ENCODE peak calls at places on chromosome 1, in eight cellular contexts. K is Panc1, U is ascending aorta, M is choroid plexus epithelial cell, X is astrocyte of the cerebellum, C is heart left ventricle, W is foreskin fibroblast, T is H1. F is an unnamed sample.

GRCh38 chr1:68321084-68321685 is 88.9 kb upstream of the WLS start:
- DNase-seq in K (no peak), U (peak), C (peak), M (peak), X (peak), W (peak), T (peak), F (peak)

GRCh38 chr1:246811985-246812384 is 87.8 kb downstream of the SCCPDH start:
- DNase-seq in K (no peak), M (no peak), C (no peak), T (no peak), X (no peak), W (no peak), U (no peak), F (no peak)

GRCh38 chr1:21344750-21345443 is 54.6 kb upstream of the ECE1 start:
- DNase-seq in W (peak), C (peak), U (no peak), X (no peak), K (no peak), T (peak), M (no peak), F (no peak)

GRCh38 chr1:59072017-59072947 is 224.6 kb upstream of the FGGY start:
- DNase-seq in X (no peak), C (no peak), W (no peak), U (no peak), K (no peak), T (no peak), M (peak), F (no peak)

GRCh38 chr1:163822933-163823511 is 501.3 kb downstream of the NUF2 start:
- DNase-seq in C (peak), T (no peak), X (no peak), M (no peak), U (no peak), K (no peak), W (peak), F (peak)

GRCh38 chr1:197304626-197305200 is 36.7 kb downstream of the CRB1 start:
- DNase-seq in T (no peak), X (no peak), M (no peak), W (no peak), K (no peak), C (no peak), U (no peak), F (no peak)

GRCh38 chr1:151542710-151543129 is 2.6 kb downstream of the TUFT1 start:
- DNase-seq in M (no peak), T (no peak), C (no peak), W (peak), K (no peak), X (no peak), U (peak), F (no peak)

GRCh38 chr1:10514490-10515235 is 39.9 kb downstream of the PEX14 start:
- DNase-seq in W (peak), M (peak), C (no peak), K (peak), U (no peak), X (no peak), T (no peak), F (no peak)

GRCh38 chr1:37354876-37355275 is 119.5 kb upstream of the ZC3H12A start:
- DNase-seq in X (no peak), K (no peak), T (no peak), U (no peak), C (no peak), W (no peak), M (no peak), F (no peak)

GRCh38 chr1:26530898-26531598 is 1.5 kb downstream of the RPS6KA1 start:
- DNase-seq in C (no peak), U (no peak), M (peak), X (peak), K (peak), T (peak), W (peak), F (no peak)

GRCh38 chr1:150863765-150864164 is 12.6 kb downstream of the ARNT start:
- DNase-seq in M (no peak), T (no peak), W (no peak), K (no peak), C (no peak), X (no peak), U (no peak), F (no peak)

GRCh38 chr1:46487818-46488218 is 1.8 kb upstream of the DMBX1 start:
- DNase-seq in U (no peak), C (no peak), X (no peak), T (peak), W (no peak), K (no peak), M (peak), F (no peak)

GRCh38 chr1:207968521-207968944 is 57.6 kb upstream of the CD34 start:
- DNase-seq in X (no peak), U (no peak), M (peak), K (no peak), W (no peak), T (no peak), C (no peak), F (no peak)

GRCh38 chr1:204384636-204385354 is 25.1 kb upstream of the PLEKHA6 start:
- DNase-seq in K (no peak), T (peak), X (peak), M (no peak), U (no peak), C (peak), W (peak), F (peak)

GRCh38 chr1:182301467-182302198 is 90.0 kb downstream of the GLUL start:
- DNase-seq in X (peak), T (no peak), M (peak), U (no peak), W (peak), C (peak), K (no peak), F (peak)
- TF ChIP-seq CTCF in X (peak), T (peak), M (no peak), U (no peak), W (no peak), C (peak), K (no peak), F (no peak)

GRCh38 chr1:8831329-8831728 is 13.9 kb upstream of the RERE start:
- DNase-seq in K (no peak), W (peak), M (no peak), U (no peak), C (no peak), X (no peak), T (no peak), F (no peak)
- TF ChIP-seq CTCF in K (no peak), W (peak), M (peak), U (peak), C (peak), X (peak), T (peak), F (peak)

GRCh38 chr1:31642897-31643296 is 1.8 kb downstream of the PEF1 start:
- DNase-seq in K (no peak), U (no peak), C (no peak), M (no peak), T (no peak), W (no peak), X (no peak), F (no peak)
- TF ChIP-seq CTCF in K (no peak), U (no peak), C (no peak), M (no peak), T (no peak), W (no peak), X (no peak), F (no peak)

GRCh38 chr1:220127076-220127475 is 33.1 kb downstream of the IARS2 start:
- DNase-seq in U (no peak), T (no peak), M (no peak), X (no peak), C (no peak), W (no peak), K (no peak), F (no peak)

GRCh38 chr1:220124542-220124941 is 30.6 kb downstream of the IARS2 start:
- DNase-seq in U (no peak), M (peak), W (peak), X (no peak), T (no peak), K (no peak), C (no peak), F (no peak)

GRCh38 chr1:220121791-220122530 is 28.0 kb downstream of the IARS2 start:
- DNase-seq in U (no peak), T (no peak), K (no peak), C (no peak), W (no peak), M (no peak), X (no peak), F (no peak)

GRCh38 chr1:220119043-220119512 is 25.1 kb downstream of the IARS2 start:
- DNase-seq in K (no peak), M (peak), T (no peak), C (no peak), X (no peak), U (no peak), W (no peak), F (no peak)

GRCh38 chr1:220123889-220124288 is 30.0 kb downstream of the IARS2 start:
- DNase-seq in K (no peak), U (no peak), M (no peak), C (no peak), W (no peak), T (no peak), X (no peak), F (no peak)
- TF ChIP-seq CTCF in K (peak), U (no peak), M (peak), C (peak), W (peak), T (peak), X (peak), F (peak)

GRCh38 chr1:181179279-181179979 is 90.9 kb downstream of the IER5 start:
- DNase-seq in X (no peak), T (no peak), M (no peak), U (peak), K (no peak), W (no peak), C (no peak), F (no peak)
- TF ChIP-seq CTCF in X (no peak), T (no peak), M (no peak), U (no peak), K (no peak), W (no peak), C (no peak), F (no peak)